ENCODE peak calls at places on chromosomes 2 and 18, in eight cellular contexts. A is heart left ventricle, N is WTC11, O is AG04450, G is vagina, Z is omental fat pad, M is Calu3, H is hepatocyte. P is an unnamed sample.

GRCh38 chr2:239300871-239301742 is 99.7 kb downstream of the HDAC4 start:
- DNase-seq in A (no peak), N (no peak), O (no peak), G (no peak), Z (no peak), M (no peak), H (no peak), P (no peak)

GRCh38 chr2:237441605-237442004 is 27.6 kb upstream of the COL6A3 start:
- DNase-seq in A (no peak), N (no peak), O (peak; percentile 66), G (no peak), Z (no peak), M (no peak), H (peak; percentile 21), P (no peak)

GRCh38 chr2:26846334-26846863 is 1.5 kb upstream of the DPYSL5 start:
- DNase-seq in A (peak; percentile 73), N (peak; percentile 76), O (peak; percentile 52), G (no peak), Z (no peak), M (peak; percentile 72), H (peak; percentile 89), P (peak; percentile 80)

GRCh38 chr2:102915128-102915527 is 153.3 kb downstream of the TMEM182 start:
- DNase-seq in A (no peak), N (no peak), O (no peak), G (no peak), Z (no peak), M (no peak), H (no peak), P (no peak)

GRCh38 chr18:59561596-59561995 is 135.6 kb downstream of the CCBE1 start:
- DNase-seq in A (no peak), N (no peak), O (no peak), G (no peak), Z (no peak), M (no peak), H (no peak), P (no peak)

GRCh38 chr2:105808418-105809098 is 63.8 kb downstream of the NCK2 start:
- DNase-seq in A (no peak), N (no peak), O (no peak), G (no peak), Z (no peak), M (no peak), H (no peak), P (no peak)

GRCh38 chr2:109331864-109332848 is 203.2 kb downstream of the SH3RF3 start:
- DNase-seq in A (peak; percentile 75), N (peak; percentile 20), O (peak; percentile 83), G (no peak), Z (peak; percentile 89), M (no peak), H (peak; percentile 87), P (peak; percentile 42)

GRCh38 chr2:121004950-121005349 is 269.3 kb downstream of the GLI2 start:
- DNase-seq in A (no peak), N (no peak), O (no peak), G (no peak), Z (no peak), M (no peak), H (no peak), P (no peak)

GRCh38 chr2:191171708-191172355 is 21.0 kb upstream of the STAT4 start:
- DNase-seq in A (no peak), N (no peak), O (peak; percentile 81), G (peak; percentile 54), Z (no peak), M (no peak), H (peak; percentile 26), P (no peak)

GRCh38 chr2:75592028-75592427 is 31.3 kb upstream of the EVA1A start:
- DNase-seq in A (no peak), N (no peak), O (no peak), G (no peak), Z (no peak), M (no peak), H (peak; percentile 50), P (no peak)

GRCh38 chr2:181177376-181177775 is 197.0 kb downstream of the UBE2E3 start:
- DNase-seq in A (no peak), N (no peak), O (no peak), G (no peak), Z (no peak), M (no peak), H (no peak), P (no peak)

GRCh38 chr2:181176540-181176939 is 196.1 kb downstream of the UBE2E3 start:
- DNase-seq in A (no peak), N (no peak), O (no peak), G (no peak), Z (no peak), M (no peak), H (no peak), P (no peak)

GRCh38 chr2:181178130-181178529 is 197.7 kb downstream of the UBE2E3 start:
- DNase-seq in A (no peak), N (no peak), O (no peak), G (no peak), Z (no peak), M (no peak), H (no peak), P (no peak)

GRCh38 chr2:181174880-181175590 is 194.6 kb downstream of the UBE2E3 start:
- DNase-seq in A (no peak), N (no peak), O (no peak), G (no peak), Z (no peak), M (no peak), H (no peak), P (no peak)

DNA sequence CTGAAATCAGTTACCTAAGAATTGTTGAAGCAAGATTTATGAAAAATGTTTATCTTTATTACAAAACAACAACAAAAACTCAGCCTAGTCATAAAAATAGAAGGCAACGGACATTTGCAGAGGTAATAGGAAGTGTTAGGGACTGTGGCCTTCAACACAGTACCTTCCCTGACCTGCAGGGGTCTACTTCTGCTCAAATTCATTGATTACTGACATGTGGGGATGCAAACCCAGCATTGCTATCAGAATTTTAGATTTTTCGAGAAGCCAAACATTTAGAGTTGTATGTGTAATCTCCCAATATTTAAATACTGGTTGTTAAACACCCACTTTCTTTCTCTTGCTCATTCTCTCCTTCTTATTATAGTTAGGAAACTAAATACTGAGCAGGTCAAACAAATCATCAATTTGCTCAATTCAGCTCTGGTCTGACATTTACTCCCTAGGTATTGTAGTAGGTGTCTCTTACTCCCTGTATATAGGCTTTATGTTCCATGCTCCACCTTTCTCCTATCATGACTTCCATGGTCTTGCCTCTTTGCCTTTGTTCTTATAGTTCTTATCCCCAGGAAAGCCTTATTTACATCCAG is 198.5 kb downstream of the UBE2E3 start:
- DNase-seq in A (no peak), N (peak; percentile 43), O (no peak), G (no peak), Z (no peak), M (peak; percentile 24), H (no peak), P (peak; percentile 20)
- TF ChIP-seq CTCF in A (no peak), N (peak; percentile 63), O (peak; percentile 38), G (no peak), Z (no peak), M (peak; percentile 52), H (peak; percentile 15), P (peak; percentile 56)

GRCh38 chr18:38367473-38367872 is 801.9 kb upstream of the CELF4 start:
- DNase-seq in A (no peak), N (no peak), O (no peak), G (no peak), Z (no peak), M (no peak), H (no peak), P (no peak)
- TF ChIP-seq CTCF in A (no peak), N (no peak), O (no peak), G (no peak), Z (no peak), M (no peak), H (peak; percentile 12), P (no peak)

GRCh38 chr18:73153271-73153670 is 285.5 kb upstream of the NETO1 start:
- DNase-seq in A (no peak), N (no peak), O (no peak), G (no peak), Z (no peak), M (no peak), H (no peak), P (no peak)

GRCh38 chr18:73147591-73147990 is 279.8 kb upstream of the NETO1 start:
- DNase-seq in A (no peak), N (no peak), O (no peak), G (no peak), Z (no peak), M (no peak), H (no peak), P (no peak)

GRCh38 chr18:73151086-73151485 is 283.3 kb upstream of the NETO1 start:
- DNase-seq in A (no peak), N (no peak), O (peak; percentile 33), G (no peak), Z (no peak), M (no peak), H (no peak), P (no peak)

GRCh38 chr18:73156117-73156516 is 288.3 kb upstream of the NETO1 start:
- DNase-seq in A (no peak), N (no peak), O (no peak), G (no peak), Z (no peak), M (no peak), H (no peak), P (no peak)

GRCh38 chr18:73150199-73150598 is 282.4 kb upstream of the NETO1 start:
- DNase-seq in A (no peak), N (no peak), O (no peak), G (no peak), Z (no peak), M (no peak), H (no peak), P (no peak)
- TF ChIP-seq CTCF in A (no peak), N (no peak), O (peak; percentile 12), G (no peak), Z (no peak), M (no peak), H (no peak), P (no peak)

DNA sequence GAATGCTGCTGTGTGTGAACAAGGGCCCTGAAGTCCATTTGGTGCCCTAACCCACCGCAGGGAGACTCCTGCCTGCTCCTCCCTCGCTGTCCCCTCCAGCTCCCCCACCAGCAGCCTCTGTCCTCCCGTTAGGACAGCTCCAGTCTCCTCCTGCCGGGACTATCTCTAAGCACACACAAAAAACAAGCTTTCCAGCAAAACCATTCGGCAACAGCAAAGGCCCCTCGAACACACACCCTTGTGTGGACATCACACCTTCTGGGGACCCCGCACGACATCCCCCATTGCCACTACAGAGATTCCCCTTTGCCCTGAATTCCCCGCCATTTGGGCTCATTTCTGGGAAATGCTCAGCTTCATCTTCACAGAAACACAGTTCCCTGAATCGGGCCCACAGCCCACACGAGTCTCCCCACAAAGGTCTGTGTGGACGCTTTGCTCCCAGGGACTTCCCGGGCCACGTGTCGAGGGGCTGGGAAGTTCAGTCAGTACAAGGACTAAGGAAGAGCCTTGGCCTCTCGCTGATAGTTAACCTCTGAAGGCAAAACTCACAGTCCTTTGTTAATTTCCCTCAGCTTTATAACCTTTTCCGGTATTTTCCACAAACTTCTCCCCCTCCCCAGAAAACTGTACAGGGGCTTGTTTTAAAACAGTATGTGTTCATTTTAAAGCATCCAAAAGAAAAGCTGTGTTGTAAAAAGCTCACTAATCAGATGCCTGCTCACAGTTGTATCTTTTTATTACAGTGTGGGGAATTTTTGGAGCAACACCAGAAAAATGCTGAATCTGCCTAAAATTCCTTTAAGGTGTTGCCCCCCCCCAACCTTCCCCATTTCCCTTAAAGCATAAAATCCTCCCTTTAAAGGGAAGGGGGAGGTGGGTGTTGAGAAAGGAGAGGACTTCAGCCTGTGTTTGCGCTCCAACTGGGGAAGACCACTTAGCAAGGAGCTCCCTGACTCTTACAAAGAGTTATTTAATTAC is 25.9 kb downstream of the SMAD7 start:
- DNase-seq in A (no peak), N (no peak), O (no peak), G (no peak), Z (no peak), M (no peak), H (no peak), P (no peak)
- TF ChIP-seq CTCF in A (no peak), N (no peak), O (no peak), G (no peak), Z (no peak), M (no peak), H (no peak), P (no peak)